ENCODE peak calls at places on chromosomes 4 and X, in five cellular contexts. G is CD4-positive, alpha-beta memory T cell; B is body of pancreas; R is HFF-Myc; L is fibroblast of mammary gland. X is an unnamed sample.

GRCh38 chrX:73448379-73448778 is 1.5 kb downstream of the CDX4 start:
- DNase-seq in R (no peak), G (no peak), L (no peak), B (no peak), X (no peak)

GRCh38 chr4:60724623-60725022 is 475.5 kb upstream of the ADGRL3 start:
- DNase-seq in G (no peak), R (peak; percentile 32), L (peak; percentile 61), B (no peak), X (peak; percentile 63)

GRCh38 chr4:1167244-1167949 is 5.0 kb downstream of the SPON2 start:
- DNase-seq in R (peak; percentile 55), G (peak; percentile 86), B (peak; percentile 59), L (peak; percentile 93), X (peak; percentile 47)

GRCh38 chrX:15855562-15856256 is 1.1 kb upstream of the AP1S2 start:
- DNase-seq in G (no peak), R (no peak), L (no peak), B (no peak), X (no peak)

GRCh38 chr4:25908491-25908901 is 5.5 kb upstream of the SMIM20 start:
- DNase-seq in B (no peak), R (peak; percentile 96), G (no peak), L (peak; percentile 99), X (no peak)

GRCh38 chr4:528835-529234 is 29.8 kb downstream of the PIGG start:
- DNase-seq in G (no peak), R (no peak), B (no peak), L (no peak), X (no peak)

GRCh38 chr4:84750260-84750955 is 167.5 kb downstream of the CDS1 start:
- DNase-seq in G (peak; percentile 11), R (peak; percentile 17), B (no peak), L (peak; percentile 66), X (peak; percentile 7)

GRCh38 chr4:145494666-145495065 is 13.0 kb downstream of the SMAD1 start:
- DNase-seq in G (no peak), R (no peak), B (no peak), L (no peak), X (no peak)

GRCh38 chr4:126267689-126268088 is 952.9 kb downstream of the FAT4 start:
- DNase-seq in R (no peak), G (no peak), B (no peak), L (peak; percentile 48), X (no peak)

GRCh38 chr4:134024251-134024650 is 177.3 kb downstream of the PABPC4L start:
- DNase-seq in B (no peak), L (peak; percentile 5), R (no peak), G (no peak), X (no peak)

GRCh38 chrX:17559728-17560379 is 177.4 kb upstream of the SCML1 start:
- DNase-seq in R (peak; percentile 56), B (no peak), G (no peak), L (peak; percentile 88), X (peak; percentile 51)

GRCh38 chr4:122117743-122118142 is 34.4 kb upstream of the BLTP1 start:
- DNase-seq in R (peak; percentile 78), G (peak; percentile 31), B (no peak), L (peak; percentile 51), X (no peak)

GRCh38 chr4:181566490-181566889 is 676.7 kb upstream of the TENM3 start:
- DNase-seq in G (no peak), B (no peak), L (peak; percentile 84), R (peak; percentile 24), X (no peak)

GRCh38 chr4:153115322-153116100 is 88.7 kb upstream of the TRIM2 start:
- DNase-seq in L (peak; percentile 80), R (peak; percentile 78), G (peak; percentile 90), B (no peak), X (peak; percentile 47)

GRCh38 chrX:112058255-112058654 is 24.3 kb downstream of the TRPC5 start:
- DNase-seq in G (no peak), B (no peak), L (peak; percentile 0), R (no peak), X (no peak)

GRCh38 chrX:109974906-109975655 is 27.8 kb upstream of the TMEM164 start:
- DNase-seq in R (no peak), B (no peak), G (no peak), L (peak; percentile 46), X (no peak)

GRCh38 chrX:120309873-120310730 is 1.2 kb downstream of the TMEM255A start:
- DNase-seq in B (no peak), G (peak; percentile 10), R (no peak), L (no peak), X (no peak)

GRCh38 chrX:151697537-151697936 is 2.3 kb downstream of the PRRG3 start:
- DNase-seq in L (peak; percentile 96), B (no peak), R (peak; percentile 75), G (no peak), X (no peak)

GRCh38 chrX:151692825-151693224 is 2.4 kb upstream of the PRRG3 start:
- DNase-seq in L (no peak), R (no peak), G (no peak), B (no peak), X (no peak)

GRCh38 chrX:151694661-151695582 is at the start of gene PRRG3:
- DNase-seq in R (no peak), B (no peak), L (no peak), G (no peak), X (no peak)

GRCh38 chrX:151695583-151695930 is 299 bp downstream of the PRRG3 start:
- DNase-seq in L (no peak), B (no peak), G (no peak), R (no peak), X (no peak)

GRCh38 chrX:151694121-151694520 is 1.1 kb upstream of the PRRG3 start:
- DNase-seq in B (no peak), G (no peak), L (no peak), R (no peak), X (no peak)
- H3K4me3 ChIP-seq in B (no peak overlapping the region), G (no peak overlapping the region), L (no peak overlapping the region), R (no peak overlapping the region), X (no peak overlapping the region)

DNA sequence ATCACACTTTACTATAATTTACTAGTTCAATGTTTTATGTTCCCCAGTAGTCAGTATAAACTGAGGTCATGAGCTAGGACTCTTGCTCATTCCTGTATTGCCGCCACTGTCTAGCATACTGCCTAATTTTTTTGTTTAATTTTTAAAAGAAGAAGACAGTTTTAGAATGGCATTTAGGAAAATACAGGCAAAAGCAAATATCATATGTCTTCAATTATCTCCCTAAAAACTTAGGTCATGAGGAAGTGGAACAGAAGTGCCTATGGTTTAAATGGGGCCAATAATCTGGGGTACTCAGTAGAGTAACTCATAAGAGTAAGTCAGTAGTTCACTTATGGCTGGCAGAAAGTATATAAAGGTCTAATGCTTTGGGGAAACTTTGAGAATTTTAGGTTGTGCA is 390.3 kb downstream of the PDGFC start:
- DNase-seq in R (no peak), B (no peak), L (no peak), G (no peak), X (no peak)
- H3K4me3 ChIP-seq in R (no peak overlapping the region), B (no peak overlapping the region), L (no peak overlapping the region), G (no peak overlapping the region), X (no peak overlapping the region)

DNA sequence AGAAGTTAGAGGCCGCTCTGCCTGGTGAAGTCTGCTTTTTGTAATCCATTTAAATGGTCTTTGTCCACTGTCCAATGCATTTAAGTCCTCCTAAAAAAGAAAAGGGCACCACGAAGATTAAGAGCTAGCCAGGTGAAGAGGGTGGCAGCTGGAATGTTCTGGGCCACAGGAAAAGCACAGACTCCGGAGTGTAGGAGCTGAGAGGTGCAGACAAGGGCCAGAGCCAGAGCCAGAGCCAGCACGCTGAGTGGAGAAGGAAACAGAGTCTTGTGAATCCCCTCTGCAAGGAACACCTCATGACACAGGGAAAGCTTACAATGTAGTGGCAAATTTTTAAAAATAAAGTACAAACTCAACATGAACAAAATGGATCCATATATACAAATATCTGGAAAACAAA is 83.6 kb downstream of the TSPAN5 start:
- DNase-seq in L (no peak), R (no peak), G (no peak), B (no peak), X (no peak)
- H3K4me3 ChIP-seq in L (no peak overlapping the region), R (no peak overlapping the region), G (no peak overlapping the region), B (no peak overlapping the region), X (no peak overlapping the region)

GRCh38 chrX:40478457-40479065 is 102.2 kb upstream of the ATP6AP2 start:
- DNase-seq in R (no peak), B (no peak), L (no peak), G (no peak), X (no peak)

GRCh38 chrX:40474205-40474626 is 106.6 kb upstream of the ATP6AP2 start:
- DNase-seq in L (no peak), R (no peak), B (peak; percentile 19), G (no peak), X (peak; percentile 86)

GRCh38 chrX:40479777-40480318 is 100.9 kb upstream of the ATP6AP2 start:
- DNase-seq in R (no peak), L (peak; percentile 6), B (no peak), G (no peak), X (peak; percentile 24)

GRCh38 chrX:40473460-40474204 is 107.1 kb upstream of the ATP6AP2 start:
- DNase-seq in G (no peak), R (no peak), L (no peak), B (no peak), X (no peak)

GRCh38 chrX:40476958-40477357 is 103.8 kb upstream of the ATP6AP2 start:
- DNase-seq in L (no peak), G (peak; percentile 31), R (no peak), B (no peak), X (no peak)
- H3K4me3 ChIP-seq in L (no peak overlapping the region), G (no peak overlapping the region), R (no peak overlapping the region), B (no peak overlapping the region), X (no peak overlapping the region)

DNA sequence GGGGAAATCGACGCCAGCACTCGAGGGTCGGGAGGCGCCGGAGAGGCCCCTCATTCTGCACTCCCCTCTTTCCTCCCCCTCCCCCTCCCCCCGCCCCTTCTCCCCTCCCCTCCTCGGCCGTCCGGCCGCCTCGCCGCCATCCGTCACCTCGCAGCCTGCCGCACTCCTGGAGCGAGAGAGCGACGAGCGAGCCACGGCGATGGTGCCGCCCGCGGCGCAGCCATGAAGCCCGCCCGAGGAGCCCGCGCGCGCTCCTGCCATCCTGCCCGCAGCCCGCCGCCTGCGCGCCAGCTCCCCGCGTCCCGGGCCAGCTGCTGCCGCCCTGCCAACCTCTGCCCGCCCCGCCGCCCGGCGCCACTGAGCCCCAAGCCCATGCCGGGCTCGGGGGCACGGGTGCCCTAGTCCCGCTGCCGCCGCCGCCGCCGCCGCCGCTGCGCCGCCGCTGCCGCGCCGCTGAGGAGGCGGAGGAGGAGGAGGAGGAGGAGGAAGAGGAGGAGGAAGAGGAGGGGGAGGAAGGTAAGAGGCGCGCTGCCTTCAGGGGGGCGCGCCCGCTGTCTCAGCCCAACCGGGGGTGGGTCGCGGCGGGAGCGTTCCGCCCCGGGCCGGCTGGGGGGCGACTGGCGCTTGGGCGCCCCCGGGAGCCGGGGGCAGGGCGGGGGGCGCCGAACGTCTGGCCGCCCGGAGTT is at the start of gene FRMPD3:
- DNase-seq in G (no peak), R (no peak), B (no peak), L (no peak), X (no peak)
- H3K4me3 ChIP-seq in G (no peak within 1 kb of the TSS), R (no peak within 1 kb of the TSS), B (no peak within 1 kb of the TSS), L (peak within 1 kb of the TSS; percentile 26), X (peak within 1 kb of the TSS; percentile 39)